ENCODE peak calls at places on chromosomes 3 and 15, in nine cellular contexts. J is GM12892, K is sigmoid colon, Q is breast epithelium, U is K562, M is suprapubic skin, N is HL-60, A is upper lobe of left lung, S is transverse colon. B is an unnamed sample.

GRCh38 chr3:171193693-171194092 is 167.2 kb upstream of the SLC2A2 start:
- DNase-seq in J (no peak), K (no peak), Q (no peak), U (no peak), M (no peak), N (no peak), A (no peak), S (no peak), B (no peak)

GRCh38 chr3:155948476-155948875 is 78.0 kb downstream of the GMPS start:
- DNase-seq in J (no peak), K (no peak), Q (no peak), U (no peak), M (no peak), N (no peak), A (no peak), S (no peak), B (no peak)

GRCh38 chr3:126745760-126746394 is 41.8 kb downstream of the CHCHD6 start:
- DNase-seq in J (no peak), K (no peak), Q (no peak), U (no peak), M (no peak), N (no peak), A (peak), S (peak), B (no peak)

GRCh38 chr15:40926659-40927496 is 2.3 kb upstream of the DLL4 start:
- DNase-seq in J (no peak), K (no peak), Q (no peak), U (no peak), M (peak), N (no peak), A (peak), S (no peak), B (no peak)

GRCh38 chr15:42494998-42495360 is 455 bp upstream of the SNAP23 start:
- DNase-seq in J (no peak), K (peak), Q (no peak), U (no peak), M (no peak), N (no peak), A (no peak), S (peak), B (no peak)

GRCh38 chr3:8746780-8747345 is 13.3 kb downstream of the CAV3 start:
- DNase-seq in J (no peak), K (no peak), Q (no peak), U (no peak), M (no peak), N (no peak), A (no peak), S (no peak), B (no peak)

GRCh38 chr15:25192651-25193050 is 237.9 kb downstream of the SNRPN start:
- DNase-seq in J (no peak), K (no peak), Q (no peak), U (no peak), M (no peak), N (no peak), A (no peak), S (no peak), B (no peak)

GRCh38 chr3:8296466-8296865 is 205.2 kb upstream of the LMCD1 start:
- DNase-seq in J (no peak), K (no peak), Q (no peak), U (no peak), M (no peak), N (no peak), A (no peak), S (no peak), B (no peak)

GRCh38 chr3:155232605-155233004 is 60.9 kb downstream of the STRIT1 start:
- DNase-seq in J (no peak), K (peak), Q (peak), U (no peak), M (peak), N (no peak), A (no peak), S (peak), B (no peak)

GRCh38 chr15:39302936-39303335 is 277.9 kb upstream of the THBS1 start:
- DNase-seq in J (no peak), K (no peak), Q (no peak), U (no peak), M (no peak), N (no peak), A (no peak), S (no peak), B (no peak)

GRCh38 chr3:50515565-50516047 is 12.2 kb upstream of the CACNA2D2 start:
- DNase-seq in J (no peak), K (no peak), Q (no peak), U (no peak), M (no peak), N (no peak), A (no peak), S (peak), B (no peak)

GRCh38 chr3:23389089-23389488 is 186.0 kb downstream of the UBE2E2 start:
- DNase-seq in J (no peak), K (no peak), Q (peak), U (no peak), M (no peak), N (no peak), A (no peak), S (peak), B (no peak)

GRCh38 chr3:14403636-14404395 is 1.4 kb downstream of the SLC6A6 start:
- DNase-seq in J (no peak), K (no peak), Q (no peak), U (no peak), M (no peak), N (no peak), A (no peak), S (peak), B (no peak)

GRCh38 chr3:11600501-11601282 is 43.0 kb downstream of the VGLL4 start:
- DNase-seq in J (no peak), K (peak), Q (peak), U (no peak), M (peak), N (no peak), A (no peak), S (peak), B (no peak)

GRCh38 chr3:21271606-21272016 is 479.4 kb downstream of the ZNF385D start:
- DNase-seq in J (no peak), K (no peak), Q (no peak), U (no peak), M (no peak), N (no peak), A (peak), S (no peak), B (no peak)

GRCh38 chr3:56758539-56758981 is 43.2 kb downstream of the ARHGEF3 start:
- DNase-seq in J (no peak), K (no peak), Q (peak), U (no peak), M (no peak), N (peak), A (no peak), S (no peak), B (no peak)

GRCh38 chr3:143084856-143085731 is 34.5 kb upstream of the CHST2 start:
- DNase-seq in J (no peak), K (no peak), Q (no peak), U (peak), M (no peak), N (peak), A (peak), S (no peak), B (peak)

GRCh38 chr3:189941679-189942078 is 179.0 kb downstream of the P3H2 start:
- DNase-seq in J (no peak), K (no peak), Q (no peak), U (no peak), M (no peak), N (no peak), A (no peak), S (no peak), B (no peak)

DNA sequence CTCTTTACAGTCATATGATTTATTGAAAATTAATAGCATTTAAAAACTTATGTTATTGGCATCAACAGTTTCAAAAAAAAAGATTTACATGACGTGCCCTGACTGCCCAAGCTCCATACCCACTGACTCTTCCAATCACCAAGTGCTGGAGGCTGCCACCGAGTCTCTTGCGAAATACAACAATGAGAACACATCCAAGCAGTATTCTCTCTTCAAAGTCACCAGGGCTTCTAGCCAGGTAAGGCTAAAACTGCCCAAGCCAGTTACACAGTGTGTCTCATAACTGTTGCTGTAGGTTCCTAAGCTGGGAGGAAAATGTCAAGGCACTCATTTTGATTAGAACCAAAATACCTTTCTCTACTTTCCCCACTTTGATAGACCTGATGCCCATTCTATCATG is 4.5 kb downstream of the FETUB start:
- DNase-seq in J (no peak), K (no peak), Q (peak), U (no peak), M (no peak), N (no peak), A (no peak), S (no peak), B (no peak)
- TF ChIP-seq POLR2AphosphoS5 in J (no peak), K (no peak), Q (no peak), U (no peak), M (no peak), N (no peak), A (no peak), S (no peak), B (no peak)

GRCh38 chr3:37072892-37073291 is 79.6 kb downstream of the MLH1 start:
- DNase-seq in J (no peak), K (no peak), Q (no peak), U (no peak), M (no peak), N (no peak), A (no peak), S (peak), B (no peak)

GRCh38 chr3:37071921-37072320 is 78.6 kb downstream of the MLH1 start:
- DNase-seq in J (no peak), K (no peak), Q (no peak), U (no peak), M (no peak), N (no peak), A (no peak), S (no peak), B (no peak)

GRCh38 chr3:37075955-37076354 is 82.6 kb downstream of the MLH1 start:
- DNase-seq in J (no peak), K (no peak), Q (no peak), U (no peak), M (no peak), N (no peak), A (no peak), S (no peak), B (no peak)

GRCh38 chr3:37074178-37074577 is 80.9 kb downstream of the MLH1 start:
- DNase-seq in J (no peak), K (no peak), Q (no peak), U (no peak), M (no peak), N (no peak), A (no peak), S (no peak), B (no peak)
- TF ChIP-seq POLR2AphosphoS5 in J (no peak), K (no peak), Q (no peak), U (no peak), M (no peak), N (no peak), A (no peak), S (no peak), B (no peak)

GRCh38 chr3:45109736-45110135 is 36.4 kb downstream of the CDCP1 start:
- DNase-seq in J (no peak), K (no peak), Q (no peak), U (no peak), M (no peak), N (no peak), A (no peak), S (no peak), B (no peak)

GRCh38 chr3:45106874-45107273 is 39.3 kb downstream of the CDCP1 start:
- DNase-seq in J (no peak), K (no peak), Q (no peak), U (no peak), M (no peak), N (no peak), A (no peak), S (no peak), B (no peak)

GRCh38 chr3:45112939-45113338 is 33.2 kb downstream of the CDCP1 start:
- DNase-seq in J (no peak), K (no peak), Q (no peak), U (no peak), M (no peak), N (no peak), A (no peak), S (no peak), B (no peak)

GRCh38 chr3:45113625-45114050 is 32.5 kb downstream of the CDCP1 start:
- DNase-seq in J (no peak), K (no peak), Q (no peak), U (no peak), M (no peak), N (no peak), A (no peak), S (no peak), B (no peak)

GRCh38 chr3:45110185-45110833 is 35.9 kb downstream of the CDCP1 start:
- DNase-seq in J (no peak), K (no peak), Q (no peak), U (no peak), M (no peak), N (peak), A (no peak), S (peak), B (no peak)
- TF ChIP-seq POLR2AphosphoS5 in J (no peak), K (no peak), Q (no peak), U (no peak), M (no peak), N (peak), A (no peak), S (peak), B (no peak)

DNA sequence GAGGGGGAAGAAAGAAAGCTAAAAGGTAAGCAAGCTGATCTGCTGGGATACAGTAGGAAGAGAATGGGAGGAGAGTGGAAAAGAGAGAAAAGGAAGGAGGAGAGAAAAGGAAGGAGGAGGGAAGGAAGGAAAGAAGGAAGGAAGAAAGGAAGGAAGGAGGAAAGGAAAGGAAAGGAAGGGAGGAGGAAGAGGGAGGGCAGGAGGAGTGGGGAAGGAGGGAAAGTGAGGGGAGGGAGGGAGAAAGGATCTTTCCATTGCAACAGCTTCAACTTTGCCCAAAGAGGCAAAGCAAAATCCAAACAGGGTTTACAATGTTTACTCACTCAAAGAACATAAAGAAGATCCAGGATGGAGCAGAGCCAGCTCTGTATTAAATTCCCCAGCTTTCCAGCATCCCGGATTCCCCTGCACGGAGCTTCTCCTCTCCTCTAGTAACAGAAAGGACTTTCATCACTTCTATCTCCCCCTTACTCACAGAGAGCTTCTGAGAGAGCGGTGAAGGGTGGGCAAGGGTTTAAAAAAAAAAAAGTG is 494.2 kb upstream of the PROK2 start:
- DNase-seq in J (no peak), K (no peak), Q (no peak), U (no peak), M (no peak), N (no peak), A (no peak), S (no peak), B (no peak)
- TF ChIP-seq POLR2AphosphoS5 in J (no peak), K (no peak), Q (no peak), U (no peak), M (no peak), N (no peak), A (no peak), S (no peak), B (no peak)

GRCh38 chr3:30343861-30344260 is 262.5 kb upstream of the TGFBR2 start:
- DNase-seq in J (no peak), K (no peak), Q (no peak), U (no peak), M (no peak), N (no peak), A (no peak), S (no peak), B (no peak)

GRCh38 chr3:30343067-30343831 is 263.2 kb upstream of the TGFBR2 start:
- DNase-seq in J (no peak), K (no peak), Q (no peak), U (no peak), M (no peak), N (no peak), A (no peak), S (no peak), B (no peak)

GRCh38 chr3:30341079-30341478 is 265.3 kb upstream of the TGFBR2 start:
- DNase-seq in J (no peak), K (no peak), Q (no peak), U (no peak), M (no peak), N (no peak), A (no peak), S (no peak), B (no peak)

GRCh38 chr3:30341851-30342250 is 264.6 kb upstream of the TGFBR2 start:
- DNase-seq in J (no peak), K (no peak), Q (no peak), U (no peak), M (no peak), N (no peak), A (no peak), S (no peak), B (no peak)

GRCh38 chr3:30342319-30343060 is 263.9 kb upstream of the TGFBR2 start:
- DNase-seq in J (no peak), K (peak), Q (peak), U (no peak), M (no peak), N (no peak), A (no peak), S (no peak), B (no peak)
- TF ChIP-seq POLR2AphosphoS5 in J (no peak), K (peak), Q (no peak), U (no peak), M (peak), N (no peak), A (peak), S (peak), B (peak)

DNA sequence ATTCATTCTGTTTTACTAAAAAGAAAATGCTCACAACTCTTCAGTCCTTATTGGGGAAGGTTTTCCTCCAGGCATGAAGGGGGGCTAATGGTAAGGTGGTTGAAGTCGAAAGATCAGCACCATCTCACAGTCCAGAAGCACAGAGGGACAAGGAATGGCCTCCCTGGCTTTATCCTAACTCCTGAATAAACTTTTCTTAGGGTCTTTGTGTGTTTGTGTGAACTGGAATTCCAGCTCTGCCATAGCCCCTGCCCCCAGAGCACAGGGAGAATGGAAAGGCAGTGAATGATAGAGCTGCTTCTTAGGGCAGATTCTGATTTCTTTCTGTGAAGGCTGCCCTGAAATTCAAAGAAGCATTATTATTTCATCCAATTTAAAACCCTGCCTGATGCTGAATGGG is 259.7 kb upstream of the RGMA start:
- DNase-seq in J (no peak), K (peak), Q (no peak), U (no peak), M (no peak), N (no peak), A (no peak), S (no peak), B (no peak)
- TF ChIP-seq POLR2AphosphoS5 in J (no peak), K (no peak), Q (no peak), U (no peak), M (no peak), N (no peak), A (no peak), S (no peak), B (no peak)

GRCh38 chr15:85525755-85526154 is 145.4 kb downstream of the AKAP13 start:
- DNase-seq in J (no peak), K (no peak), Q (no peak), U (no peak), M (no peak), N (no peak), A (no peak), S (no peak), B (no peak)

GRCh38 chr15:85520650-85521049 is 140.2 kb downstream of the AKAP13 start:
- DNase-seq in J (no peak), K (no peak), Q (no peak), U (no peak), M (no peak), N (no peak), A (no peak), S (no peak), B (no peak)

GRCh38 chr15:85527907-85528306 is 147.5 kb downstream of the AKAP13 start:
- DNase-seq in J (no peak), K (no peak), Q (peak), U (no peak), M (no peak), N (no peak), A (no peak), S (no peak), B (no peak)

GRCh38 chr15:85518979-85519761 is 138.8 kb downstream of the AKAP13 start:
- DNase-seq in J (no peak), K (no peak), Q (no peak), U (no peak), M (no peak), N (no peak), A (no peak), S (no peak), B (no peak)

DNA sequence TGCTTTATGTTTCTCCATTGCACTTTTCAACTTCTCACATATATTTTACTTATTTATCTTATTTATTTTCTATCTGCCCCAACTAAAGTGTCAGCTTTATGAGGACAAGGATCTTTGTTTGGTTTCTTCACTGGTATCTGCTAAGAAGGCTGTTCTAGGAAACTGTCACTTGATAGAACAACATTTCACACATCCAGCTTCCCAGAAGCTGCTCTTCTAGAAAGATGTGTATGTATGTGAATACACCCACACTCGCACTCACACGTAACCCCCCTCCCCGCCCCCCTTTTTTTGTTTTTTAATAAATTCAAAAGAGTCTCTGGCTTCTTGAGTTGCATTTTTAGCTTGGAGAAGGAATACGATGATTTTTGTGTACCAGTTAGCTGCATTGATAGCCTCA is 143.1 kb downstream of the AKAP13 start:
- DNase-seq in J (no peak), K (no peak), Q (no peak), U (no peak), M (no peak), N (no peak), A (no peak), S (no peak), B (no peak)
- TF ChIP-seq POLR2AphosphoS5 in J (no peak), K (no peak), Q (no peak), U (no peak), M (no peak), N (no peak), A (no peak), S (no peak), B (no peak)

GRCh38 chr3:128489860-128490649 is 2.9 kb downstream of the GATA2 start:
- DNase-seq in J (no peak), K (peak), Q (no peak), U (no peak), M (peak), N (peak), A (peak), S (no peak), B (no peak)
- TF ChIP-seq POLR2AphosphoS5 in J (no peak), K (no peak), Q (no peak), U (no peak), M (no peak), N (no peak), A (no peak), S (no peak), B (no peak)